ENCODE peak calls at places on chromosomes 12 and 14, in seven cellular contexts. One of them, this sample, is unnamed.

GRCh38 chr12:123923927-123924326 is 48.7 kb downstream of the CCDC92 start:
- DNase-seq in upper lobe of right lung: no peak
- DNase-seq in mucosa of descending colon: no peak
- DNase-seq in psoas muscle: no peak
- DNase-seq in epithelial cell of esophagus: no peak
- DNase-seq in CD4-positive, CD25-positive, alpha-beta regulatory T cell: no peak
- DNase-seq in PC-3: no peak
- DNase-seq in this sample: no peak

GRCh38 chr12:69254046-69254445 is 14.7 kb downstream of the CPSF6 start:
- DNase-seq in upper lobe of right lung: no peak
- DNase-seq in mucosa of descending colon: no peak
- DNase-seq in epithelial cell of esophagus: peak
- DNase-seq in PC-3: peak
- DNase-seq in psoas muscle: no peak
- DNase-seq in CD4-positive, CD25-positive, alpha-beta regulatory T cell: peak
- DNase-seq in this sample: no peak

GRCh38 chr14:91360490-91361235 is 57.0 kb downstream of the CCDC88C start:
- DNase-seq in mucosa of descending colon: no peak
- DNase-seq in CD4-positive, CD25-positive, alpha-beta regulatory T cell: no peak
- DNase-seq in psoas muscle: no peak
- DNase-seq in epithelial cell of esophagus: no peak
- DNase-seq in upper lobe of right lung: no peak
- DNase-seq in PC-3: no peak
- DNase-seq in this sample: no peak

GRCh38 chr14:92976268-92976667 is 53.3 kb downstream of the CHGA start:
- DNase-seq in epithelial cell of esophagus: no peak
- DNase-seq in PC-3: no peak
- DNase-seq in psoas muscle: no peak
- DNase-seq in CD4-positive, CD25-positive, alpha-beta regulatory T cell: no peak
- DNase-seq in mucosa of descending colon: no peak
- DNase-seq in upper lobe of right lung: no peak
- DNase-seq in this sample: no peak

GRCh38 chr12:62435337-62436163 is 31.1 kb upstream of the MON2 start:
- DNase-seq in psoas muscle: peak
- DNase-seq in CD4-positive, CD25-positive, alpha-beta regulatory T cell: peak
- DNase-seq in PC-3: peak
- DNase-seq in epithelial cell of esophagus: peak
- DNase-seq in mucosa of descending colon: peak
- DNase-seq in upper lobe of right lung: peak
- DNase-seq in this sample: peak

GRCh38 chr14:84006643-84007137 is 1523.3 kb upstream of the FLRT2 start:
- DNase-seq in epithelial cell of esophagus: peak
- DNase-seq in upper lobe of right lung: no peak
- DNase-seq in PC-3: peak
- DNase-seq in psoas muscle: no peak
- DNase-seq in CD4-positive, CD25-positive, alpha-beta regulatory T cell: no peak
- DNase-seq in mucosa of descending colon: no peak
- DNase-seq in this sample: no peak

GRCh38 chr12:2609020-2609419 is 185.8 kb upstream of the FKBP4 start:
- DNase-seq in PC-3: no peak
- DNase-seq in epithelial cell of esophagus: no peak
- DNase-seq in upper lobe of right lung: no peak
- DNase-seq in CD4-positive, CD25-positive, alpha-beta regulatory T cell: no peak
- DNase-seq in psoas muscle: no peak
- DNase-seq in mucosa of descending colon: no peak
- DNase-seq in this sample: no peak

GRCh38 chr12:64116969-64117368 is 105.1 kb downstream of the KICS2 start:
- DNase-seq in PC-3: no peak
- DNase-seq in mucosa of descending colon: no peak
- DNase-seq in epithelial cell of esophagus: no peak
- DNase-seq in psoas muscle: no peak
- DNase-seq in CD4-positive, CD25-positive, alpha-beta regulatory T cell: no peak
- DNase-seq in upper lobe of right lung: no peak
- DNase-seq in this sample: no peak

GRCh38 chr12:50344775-50345174 is 51.6 kb downstream of the FAM186A start:
- DNase-seq in epithelial cell of esophagus: no peak
- DNase-seq in PC-3: no peak
- DNase-seq in upper lobe of right lung: no peak
- DNase-seq in CD4-positive, CD25-positive, alpha-beta regulatory T cell: no peak
- DNase-seq in psoas muscle: no peak
- DNase-seq in mucosa of descending colon: no peak
- DNase-seq in this sample: no peak

GRCh38 chr12:82015623-82016347 is 256.6 kb upstream of the PPFIA2 start:
- DNase-seq in CD4-positive, CD25-positive, alpha-beta regulatory T cell: no peak
- DNase-seq in psoas muscle: no peak
- DNase-seq in upper lobe of right lung: no peak
- DNase-seq in epithelial cell of esophagus: peak
- DNase-seq in mucosa of descending colon: no peak
- DNase-seq in PC-3: no peak
- DNase-seq in this sample: no peak

GRCh38 chr12:19065871-19066270 is 63.7 kb upstream of the PLEKHA5 start:
- DNase-seq in mucosa of descending colon: no peak
- DNase-seq in CD4-positive, CD25-positive, alpha-beta regulatory T cell: no peak
- DNase-seq in epithelial cell of esophagus: no peak
- DNase-seq in upper lobe of right lung: no peak
- DNase-seq in psoas muscle: no peak
- DNase-seq in PC-3: no peak
- DNase-seq in this sample: no peak

GRCh38 chr12:119956047-119956446 is 33.0 kb upstream of the BICDL1 start:
- DNase-seq in mucosa of descending colon: no peak
- DNase-seq in psoas muscle: no peak
- DNase-seq in PC-3: peak
- DNase-seq in CD4-positive, CD25-positive, alpha-beta regulatory T cell: no peak
- DNase-seq in epithelial cell of esophagus: peak
- DNase-seq in upper lobe of right lung: no peak
- DNase-seq in this sample: no peak

GRCh38 chr12:56297400-56297799 is 2.7 kb downstream of the CS start:
- DNase-seq in PC-3: peak
- DNase-seq in epithelial cell of esophagus: peak
- DNase-seq in CD4-positive, CD25-positive, alpha-beta regulatory T cell: no peak
- DNase-seq in psoas muscle: no peak
- DNase-seq in upper lobe of right lung: peak
- DNase-seq in mucosa of descending colon: no peak
- DNase-seq in this sample: no peak

GRCh38 chr12:54051916-54052744 is 1.5 kb upstream of the HOXC4 start:
- DNase-seq in mucosa of descending colon: no peak
- DNase-seq in upper lobe of right lung: peak
- DNase-seq in CD4-positive, CD25-positive, alpha-beta regulatory T cell: no peak
- DNase-seq in epithelial cell of esophagus: no peak
- DNase-seq in PC-3: peak
- DNase-seq in psoas muscle: no peak
- DNase-seq in this sample: peak

GRCh38 chr12:54053625-54054441 is at the start of gene HOXC4:
- DNase-seq in upper lobe of right lung: no peak
- DNase-seq in mucosa of descending colon: no peak
- DNase-seq in PC-3: no peak
- DNase-seq in epithelial cell of esophagus: no peak
- DNase-seq in CD4-positive, CD25-positive, alpha-beta regulatory T cell: no peak
- DNase-seq in psoas muscle: no peak
- DNase-seq in this sample: no peak

GRCh38 chr12:54051081-54051912 is 2.3 kb upstream of the HOXC4 start:
- DNase-seq in upper lobe of right lung: peak
- DNase-seq in PC-3: no peak
- DNase-seq in mucosa of descending colon: no peak
- DNase-seq in epithelial cell of esophagus: peak
- DNase-seq in psoas muscle: no peak
- DNase-seq in CD4-positive, CD25-positive, alpha-beta regulatory T cell: no peak
- DNase-seq in this sample: no peak

GRCh38 chr12:54054442-54055332 is 1.1 kb downstream of the HOXC4 start:
- DNase-seq in psoas muscle: no peak
- DNase-seq in epithelial cell of esophagus: no peak
- DNase-seq in mucosa of descending colon: no peak
- DNase-seq in upper lobe of right lung: no peak
- DNase-seq in PC-3: no peak
- DNase-seq in CD4-positive, CD25-positive, alpha-beta regulatory T cell: no peak
- DNase-seq in this sample: no peak

GRCh38 chr12:54052745-54053624 is 650 bp upstream of the HOXC4 start:
- DNase-seq in upper lobe of right lung: peak
- DNase-seq in psoas muscle: no peak
- DNase-seq in PC-3: no peak
- DNase-seq in CD4-positive, CD25-positive, alpha-beta regulatory T cell: no peak
- DNase-seq in epithelial cell of esophagus: no peak
- DNase-seq in mucosa of descending colon: no peak
- DNase-seq in this sample: no peak
- H3K4me3 ChIP-seq in upper lobe of right lung: peak
- H3K4me3 ChIP-seq in psoas muscle: peak
- H3K4me3 ChIP-seq in PC-3: peak
- H3K4me3 ChIP-seq in CD4-positive, CD25-positive, alpha-beta regulatory T cell: no peak
- H3K4me3 ChIP-seq in epithelial cell of esophagus: peak
- H3K4me3 ChIP-seq in mucosa of descending colon: no peak
- H3K4me3 ChIP-seq in this sample: no peak

GRCh38 chr12:16599081-16599480 is 6.9 kb downstream of the LMO3 start:
- DNase-seq in mucosa of descending colon: no peak
- DNase-seq in upper lobe of right lung: no peak
- DNase-seq in psoas muscle: no peak
- DNase-seq in epithelial cell of esophagus: no peak
- DNase-seq in CD4-positive, CD25-positive, alpha-beta regulatory T cell: no peak
- DNase-seq in PC-3: no peak
- DNase-seq in this sample: no peak

GRCh38 chr12:16602412-16602811 is 3.5 kb downstream of the LMO3 start:
- DNase-seq in psoas muscle: no peak
- DNase-seq in CD4-positive, CD25-positive, alpha-beta regulatory T cell: no peak
- DNase-seq in mucosa of descending colon: no peak
- DNase-seq in PC-3: no peak
- DNase-seq in epithelial cell of esophagus: no peak
- DNase-seq in upper lobe of right lung: no peak
- DNase-seq in this sample: no peak

GRCh38 chr12:16603265-16603915 is 2.6 kb downstream of the LMO3 start:
- DNase-seq in upper lobe of right lung: no peak
- DNase-seq in psoas muscle: no peak
- DNase-seq in epithelial cell of esophagus: no peak
- DNase-seq in mucosa of descending colon: no peak
- DNase-seq in PC-3: no peak
- DNase-seq in CD4-positive, CD25-positive, alpha-beta regulatory T cell: no peak
- DNase-seq in this sample: no peak

GRCh38 chr12:16603916-16604575 is 1.9 kb downstream of the LMO3 start:
- DNase-seq in upper lobe of right lung: no peak
- DNase-seq in psoas muscle: no peak
- DNase-seq in CD4-positive, CD25-positive, alpha-beta regulatory T cell: no peak
- DNase-seq in mucosa of descending colon: no peak
- DNase-seq in PC-3: no peak
- DNase-seq in epithelial cell of esophagus: no peak
- DNase-seq in this sample: no peak

DNA sequence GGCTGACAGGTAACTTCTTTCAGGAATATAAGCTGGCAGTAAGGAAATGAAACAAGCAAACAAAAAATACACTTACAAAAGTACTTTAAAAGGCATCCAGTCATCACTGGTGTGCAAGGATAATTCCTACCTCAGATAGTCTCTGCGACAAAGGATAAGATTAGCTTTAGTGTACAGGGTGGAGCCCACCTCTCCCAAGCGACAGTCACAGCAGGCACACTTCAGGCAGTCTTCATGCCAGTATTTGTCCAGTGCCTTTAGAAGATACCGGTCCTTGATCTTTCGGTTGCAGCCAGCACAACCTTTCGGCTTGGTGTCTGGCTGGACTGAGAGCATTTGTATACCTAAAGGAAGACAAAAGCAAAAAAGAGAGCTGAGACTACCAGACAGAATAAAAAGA is 5.4 kb downstream of the LMO3 start:
- DNase-seq in CD4-positive, CD25-positive, alpha-beta regulatory T cell: no peak
- DNase-seq in psoas muscle: no peak
- DNase-seq in upper lobe of right lung: no peak
- DNase-seq in mucosa of descending colon: no peak
- DNase-seq in epithelial cell of esophagus: no peak
- DNase-seq in PC-3: no peak
- DNase-seq in this sample: no peak
- H3K4me3 ChIP-seq in CD4-positive, CD25-positive, alpha-beta regulatory T cell: no peak
- H3K4me3 ChIP-seq in psoas muscle: no peak
- H3K4me3 ChIP-seq in upper lobe of right lung: peak
- H3K4me3 ChIP-seq in mucosa of descending colon: no peak
- H3K4me3 ChIP-seq in epithelial cell of esophagus: no peak
- H3K4me3 ChIP-seq in PC-3: no peak
- H3K4me3 ChIP-seq in this sample: no peak

GRCh38 chr14:63205850-63206249 is 1.6 kb downstream of the RHOJ start:
- DNase-seq in CD4-positive, CD25-positive, alpha-beta regulatory T cell: no peak
- DNase-seq in PC-3: no peak
- DNase-seq in psoas muscle: no peak
- DNase-seq in mucosa of descending colon: no peak
- DNase-seq in upper lobe of right lung: no peak
- DNase-seq in epithelial cell of esophagus: no peak
- DNase-seq in this sample: no peak

GRCh38 chr14:63203015-63203414 is 1.2 kb upstream of the RHOJ start:
- DNase-seq in epithelial cell of esophagus: no peak
- DNase-seq in CD4-positive, CD25-positive, alpha-beta regulatory T cell: no peak
- DNase-seq in mucosa of descending colon: no peak
- DNase-seq in PC-3: no peak
- DNase-seq in psoas muscle: no peak
- DNase-seq in upper lobe of right lung: no peak
- DNase-seq in this sample: no peak

GRCh38 chr14:63205281-63205575 is 985 bp downstream of the RHOJ start:
- DNase-seq in upper lobe of right lung: no peak
- DNase-seq in mucosa of descending colon: no peak
- DNase-seq in CD4-positive, CD25-positive, alpha-beta regulatory T cell: no peak
- DNase-seq in PC-3: no peak
- DNase-seq in epithelial cell of esophagus: no peak
- DNase-seq in psoas muscle: no peak
- DNase-seq in this sample: no peak

GRCh38 chr14:63204407-63205280 is at the start of gene RHOJ:
- DNase-seq in upper lobe of right lung: no peak
- DNase-seq in psoas muscle: peak
- DNase-seq in mucosa of descending colon: no peak
- DNase-seq in CD4-positive, CD25-positive, alpha-beta regulatory T cell: no peak
- DNase-seq in PC-3: no peak
- DNase-seq in epithelial cell of esophagus: no peak
- DNase-seq in this sample: no peak

DNA sequence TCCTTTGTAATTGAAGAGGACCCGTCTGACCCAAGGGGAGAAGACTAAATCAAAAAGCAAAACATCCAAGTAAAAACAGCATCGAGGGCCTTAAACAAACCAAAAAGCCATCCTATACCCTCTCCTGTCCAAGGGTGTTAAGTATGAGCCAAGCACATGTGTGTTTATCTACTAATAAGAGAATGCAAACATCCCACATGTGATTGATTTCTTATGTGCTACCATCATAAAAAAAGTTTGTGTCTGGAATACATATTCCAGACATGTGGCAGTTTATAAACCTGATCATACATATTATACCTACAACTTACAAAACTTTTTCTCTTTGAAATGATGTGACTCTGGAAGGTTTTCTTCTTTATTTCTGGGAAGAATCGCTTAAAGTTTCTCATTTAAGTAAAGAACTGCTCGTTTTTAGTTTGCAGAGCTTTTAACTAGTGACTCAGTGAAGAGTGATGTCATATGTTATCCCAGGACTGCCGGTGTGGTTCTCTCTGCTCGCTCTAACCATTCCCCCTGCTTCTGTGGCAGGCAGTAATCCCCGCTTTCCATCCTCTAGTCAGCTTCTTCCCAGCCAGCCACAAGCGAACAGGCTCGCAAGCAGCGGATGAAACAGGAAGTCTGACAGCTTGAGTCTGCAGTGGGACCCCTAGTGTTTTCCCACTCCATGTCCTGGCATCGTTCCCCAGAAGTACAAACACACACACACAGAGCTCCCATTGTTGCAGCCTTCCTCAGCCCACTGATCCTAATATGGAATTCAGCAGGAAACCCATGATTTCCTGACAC is 431 bp upstream of the RHOJ start:
- DNase-seq in CD4-positive, CD25-positive, alpha-beta regulatory T cell: no peak
- DNase-seq in mucosa of descending colon: peak
- DNase-seq in psoas muscle: peak
- DNase-seq in upper lobe of right lung: peak
- DNase-seq in PC-3: peak
- DNase-seq in epithelial cell of esophagus: peak
- DNase-seq in this sample: peak
- H3K4me3 ChIP-seq in CD4-positive, CD25-positive, alpha-beta regulatory T cell: no peak
- H3K4me3 ChIP-seq in mucosa of descending colon: no peak
- H3K4me3 ChIP-seq in psoas muscle: peak
- H3K4me3 ChIP-seq in upper lobe of right lung: peak
- H3K4me3 ChIP-seq in PC-3: peak
- H3K4me3 ChIP-seq in epithelial cell of esophagus: peak
- H3K4me3 ChIP-seq in this sample: peak

GRCh38 chr12:14946162-14946561 is 7.8 kb upstream of the ERP27 start:
- DNase-seq in epithelial cell of esophagus: no peak
- DNase-seq in upper lobe of right lung: no peak
- DNase-seq in mucosa of descending colon: no peak
- DNase-seq in psoas muscle: no peak
- DNase-seq in CD4-positive, CD25-positive, alpha-beta regulatory T cell: no peak
- DNase-seq in PC-3: no peak
- DNase-seq in this sample: no peak
- H3K4me3 ChIP-seq in epithelial cell of esophagus: no peak
- H3K4me3 ChIP-seq in upper lobe of right lung: no peak
- H3K4me3 ChIP-seq in mucosa of descending colon: no peak
- H3K4me3 ChIP-seq in psoas muscle: no peak
- H3K4me3 ChIP-seq in CD4-positive, CD25-positive, alpha-beta regulatory T cell: peak
- H3K4me3 ChIP-seq in PC-3: no peak
- H3K4me3 ChIP-seq in this sample: no peak